ENCODE peak calls at places on chromosome 22, in six cellular contexts. One of them, this sample, is unnamed.
A peak's percentile ranks its signal among the peaks of the same experiment; 100 is the strongest.

GRCh38 chr22:41009222-41009948 is 58.2 kb downstream of the RBX1 start:
- DNase-seq in EL: peak; percentile 77
- DNase-seq in transverse colon: no peak
- DNase-seq in left ventricle myocardium inferior: no peak
- DNase-seq in left colon: peak; percentile 15
- DNase-seq in HuH-7.5: no peak
- DNase-seq in this sample: no peak

GRCh38 chr22:29477919-29478318 is 2.1 kb upstream of the NEFH start:
- DNase-seq in EL: no peak
- DNase-seq in transverse colon: no peak
- DNase-seq in left ventricle myocardium inferior: no peak
- DNase-seq in left colon: no peak
- DNase-seq in HuH-7.5: no peak
- DNase-seq in this sample: no peak

GRCh38 chr22:50342651-50343540 is at the start of gene PPP6R2:
- DNase-seq in EL: peak; percentile 77
- DNase-seq in transverse colon: peak; percentile 88
- DNase-seq in left ventricle myocardium inferior: peak; percentile 85
- DNase-seq in left colon: peak; percentile 90
- DNase-seq in HuH-7.5: peak; percentile 66
- DNase-seq in this sample: no peak

GRCh38 chr22:42336527-42337227 is 66.2 kb upstream of the TCF20 start:
- DNase-seq in EL: peak; percentile 27
- DNase-seq in transverse colon: no peak
- DNase-seq in left ventricle myocardium inferior: no peak
- DNase-seq in left colon: no peak
- DNase-seq in HuH-7.5: no peak
- DNase-seq in this sample: no peak

GRCh38 chr22:40156001-40156516 is 21.7 kb upstream of the TNRC6B start:
- DNase-seq in EL: peak; percentile 23
- DNase-seq in transverse colon: peak; percentile 57
- DNase-seq in left ventricle myocardium inferior: no peak
- DNase-seq in left colon: peak; percentile 43
- DNase-seq in HuH-7.5: peak; percentile 58
- DNase-seq in this sample: peak; percentile 55

GRCh38 chr22:43879901-43880742 is 11.7 kb downstream of the PNPLA5 start:
- DNase-seq in EL: no peak
- DNase-seq in transverse colon: no peak
- DNase-seq in left ventricle myocardium inferior: no peak
- DNase-seq in left colon: no peak
- DNase-seq in HuH-7.5: no peak
- DNase-seq in this sample: no peak

GRCh38 chr22:38950527-38951111 is 6.8 kb upstream of the APOBEC3A start:
- DNase-seq in EL: no peak
- DNase-seq in transverse colon: no peak
- DNase-seq in left ventricle myocardium inferior: no peak
- DNase-seq in left colon: peak; percentile 14
- DNase-seq in HuH-7.5: no peak
- DNase-seq in this sample: no peak

GRCh38 chr22:17942721-17943120 is 81.6 kb downstream of the MICAL3 start:
- DNase-seq in EL: no peak
- DNase-seq in transverse colon: no peak
- DNase-seq in left ventricle myocardium inferior: no peak
- DNase-seq in left colon: no peak
- DNase-seq in HuH-7.5: no peak
- DNase-seq in this sample: no peak

GRCh38 chr22:22884010-22884887 is 3.4 kb upstream of the IGLL5 start:
- DNase-seq in EL: peak; percentile 52
- DNase-seq in transverse colon: peak; percentile 75
- DNase-seq in left ventricle myocardium inferior: peak; percentile 37
- DNase-seq in left colon: peak; percentile 71
- DNase-seq in HuH-7.5: peak; percentile 81
- DNase-seq in this sample: peak; percentile 69

GRCh38 chr22:43667658-43668057 is 144.4 kb downstream of the EFCAB6 start:
- DNase-seq in EL: no peak
- DNase-seq in transverse colon: no peak
- DNase-seq in left ventricle myocardium inferior: no peak
- DNase-seq in left colon: no peak
- DNase-seq in HuH-7.5: no peak
- DNase-seq in this sample: no peak

GRCh38 chr22:30047364-30047738 is 32.9 kb upstream of the HORMAD2 start:
- DNase-seq in EL: peak; percentile 21
- DNase-seq in transverse colon: no peak
- DNase-seq in left ventricle myocardium inferior: no peak
- DNase-seq in left colon: no peak
- DNase-seq in HuH-7.5: no peak
- DNase-seq in this sample: no peak

GRCh38 chr22:45127866-45128265 is 35.9 kb upstream of the NUP50 start:
- DNase-seq in EL: peak; percentile 84
- DNase-seq in transverse colon: no peak
- DNase-seq in left ventricle myocardium inferior: no peak
- DNase-seq in left colon: no peak
- DNase-seq in HuH-7.5: no peak
- DNase-seq in this sample: no peak

GRCh38 chr22:29744902-29745301 is 21.9 kb downstream of the ZMAT5 start:
- DNase-seq in EL: peak; percentile 47
- DNase-seq in transverse colon: peak; percentile 16
- DNase-seq in left ventricle myocardium inferior: no peak
- DNase-seq in left colon: no peak
- DNase-seq in HuH-7.5: no peak
- DNase-seq in this sample: no peak

GRCh38 chr22:36979511-36979910 is 39.7 kb downstream of the TST start:
- DNase-seq in EL: no peak
- DNase-seq in transverse colon: no peak
- DNase-seq in left ventricle myocardium inferior: no peak
- DNase-seq in left colon: no peak
- DNase-seq in HuH-7.5: no peak
- DNase-seq in this sample: no peak

GRCh38 chr22:26585104-26585790 is 4.7 kb downstream of the TPST2 start:
- DNase-seq in EL: peak; percentile 98
- DNase-seq in transverse colon: no peak
- DNase-seq in left ventricle myocardium inferior: peak; percentile 78
- DNase-seq in left colon: peak; percentile 13
- DNase-seq in HuH-7.5: no peak
- DNase-seq in this sample: no peak

GRCh38 chr22:39383841-39384625 is 15.5 kb upstream of the TAB1 start:
- DNase-seq in EL: peak; percentile 80
- DNase-seq in transverse colon: no peak
- DNase-seq in left ventricle myocardium inferior: no peak
- DNase-seq in left colon: no peak
- DNase-seq in HuH-7.5: no peak
- DNase-seq in this sample: no peak

GRCh38 chr22:31343235-31344191 is 2.6 kb downstream of the PATZ1 start:
- DNase-seq in EL: peak; percentile 54
- DNase-seq in transverse colon: peak; percentile 81
- DNase-seq in left ventricle myocardium inferior: peak; percentile 34
- DNase-seq in left colon: peak; percentile 72
- DNase-seq in HuH-7.5: no peak
- DNase-seq in this sample: no peak

GRCh38 chr22:45254388-45254787 is 13.7 kb upstream of the KIAA0930 start:
- DNase-seq in EL: no peak
- DNase-seq in transverse colon: no peak
- DNase-seq in left ventricle myocardium inferior: no peak
- DNase-seq in left colon: no peak
- DNase-seq in HuH-7.5: no peak
- DNase-seq in this sample: no peak

GRCh38 chr22:37260939-37261338 is 16.9 kb upstream of the RAC2 start:
- DNase-seq in EL: peak; percentile 64
- DNase-seq in transverse colon: peak; percentile 63
- DNase-seq in left ventricle myocardium inferior: peak; percentile 55
- DNase-seq in left colon: peak; percentile 68
- DNase-seq in HuH-7.5: peak; percentile 57
- DNase-seq in this sample: peak; percentile 58

GRCh38 chr22:42978453-42979103 is 36.4 kb downstream of the PACSIN2 start:
- DNase-seq in EL: peak; percentile 64
- DNase-seq in transverse colon: no peak
- DNase-seq in left ventricle myocardium inferior: no peak
- DNase-seq in left colon: no peak
- DNase-seq in HuH-7.5: no peak
- DNase-seq in this sample: no peak

This sample was measured in A549.